ENCODE peak calls at places on chromosomes 4 and X, in seven cellular contexts. K, F, B, T, A, P and V are unnamed samples.
A peak's percentile ranks its signal among the peaks of the same experiment; 100 is the strongest.

GRCh38 chrX:15549189-15550012 is 48.8 kb downstream of the BMX start:
- DNase-seq in A (no peak), P (no peak), T (no peak), B (no peak), F (no peak), K (no peak), V (no peak)

GRCh38 chr4:5722328-5722727 is 11.3 kb downstream of the EVC start:
- DNase-seq in K (no peak), A (no peak), T (no peak), B (no peak), P (peak; percentile 70), F (peak; percentile 20), V (peak; percentile 72)

GRCh38 chr4:16897991-16898827 is at the start of gene LDB2:
- DNase-seq in F (peak; percentile 90), P (peak; percentile 88), K (no peak), T (peak; percentile 89), A (peak; percentile 77), B (peak; percentile 84), V (peak; percentile 81)

GRCh38 chrX:106707771-106708454 is 18.6 kb upstream of the RNF128 start:
- DNase-seq in B (no peak), A (no peak), T (no peak), P (peak; percentile 94), F (peak; percentile 90), K (no peak), V (peak; percentile 56)

GRCh38 chr4:14841801-14842748 is 160.2 kb upstream of the CPEB2 start:
- DNase-seq in P (no peak), T (no peak), F (peak; percentile 45), A (no peak), B (no peak), K (no peak), V (no peak)

GRCh38 chr4:1802151-1802715 is 9.1 kb downstream of the FGFR3 start:
- DNase-seq in F (peak; percentile 15), P (no peak), K (no peak), T (no peak), B (no peak), A (peak; percentile 82), V (peak; percentile 62)

GRCh38 chr4:88897180-88897579 is 159.8 kb downstream of the FAM13A start:
- DNase-seq in P (peak; percentile 19), A (no peak), K (no peak), F (no peak), T (no peak), B (no peak), V (no peak)

GRCh38 chr4:188109157-188109755 is at the start of gene TRIML2:
- DNase-seq in P (no peak), T (no peak), B (no peak), A (no peak), K (no peak), F (no peak), V (peak; percentile 33)

GRCh38 chr4:168793542-168793941 is 216.5 kb downstream of the CBR4 start:
- DNase-seq in K (no peak), F (no peak), P (no peak), A (no peak), B (no peak), T (no peak), V (no peak)

GRCh38 chrX:34332336-34332735 is 200.2 kb upstream of the FAM47A start:
- DNase-seq in T (no peak), F (no peak), A (no peak), P (no peak), B (peak; percentile 27), K (no peak), V (no peak)

GRCh38 chr4:168674077-168674747 is 177.4 kb downstream of the PALLD start:
- DNase-seq in P (peak; percentile 65), B (no peak), F (peak; percentile 49), A (no peak), T (no peak), K (no peak), V (peak; percentile 99)

GRCh38 chr4:157043131-157043530 is 32.8 kb upstream of the GLRB start:
- DNase-seq in A (no peak), B (peak; percentile 64), T (no peak), F (peak; percentile 18), P (peak; percentile 51), K (no peak), V (peak; percentile 38)

GRCh38 chr4:80500593-80500992 is 165.1 kb downstream of the CFAP299 start:
- DNase-seq in F (no peak), A (no peak), T (no peak), P (no peak), K (peak; percentile 27), B (no peak), V (no peak)

GRCh38 chr4:176883108-176883550 is 90.4 kb upstream of the VEGFC start:
- DNase-seq in A (no peak), T (no peak), P (peak; percentile 27), F (peak; percentile 17), K (no peak), B (no peak), V (peak; percentile 48)

GRCh38 chrX:3346436-3347329 is at the start of gene MXRA5:
- DNase-seq in F (peak; percentile 28), B (peak; percentile 74), A (no peak), P (peak; percentile 11), T (no peak), K (no peak), V (peak; percentile 46)

GRCh38 chr4:120446051-120446567 is 379.5 kb upstream of the MAD2L1 start:
- DNase-seq in B (no peak), A (no peak), T (no peak), P (no peak), F (no peak), K (no peak), V (peak; percentile 34)

GRCh38 chrX:71228063-71228642 is 5.1 kb downstream of the GJB1 start:
- DNase-seq in B (no peak), A (no peak), F (no peak), K (no peak), T (no peak), P (no peak), V (no peak)

GRCh38 chrX:71081348-71082148 is 13.4 kb upstream of the SNX12 start:
- DNase-seq in K (no peak), F (peak; percentile 62), P (peak; percentile 45), A (no peak), B (no peak), T (no peak), V (no peak)

GRCh38 chr4:96352051-96352517 is 512.2 kb downstream of the PDHA2 start:
- DNase-seq in A (no peak), P (no peak), F (no peak), K (no peak), B (peak; percentile 49), T (no peak), V (peak; percentile 10)

GRCh38 chr4:83454626-83455025 is 997 bp downstream of the HELQ start:
- DNase-seq in T (no peak), A (no peak), B (peak; percentile 4), K (no peak), F (peak; percentile 33), P (peak; percentile 8), V (peak; percentile 35)

GRCh38 chrX:3142259-3143042 is 101.2 kb downstream of the ARSF start:
- DNase-seq in B (no peak), T (no peak), F (no peak), P (no peak), K (no peak), A (no peak), V (no peak)

GRCh38 chrX:23079347-23079746 is 79.6 kb downstream of the DDX53 start:
- DNase-seq in P (no peak), T (no peak), F (no peak), B (no peak), A (no peak), K (no peak), V (no peak)
- TF ChIP-seq CTCF in P (no peak), T (no peak), F (no peak), B (no peak), A (no peak), K (no peak), V (no peak)

DNA sequence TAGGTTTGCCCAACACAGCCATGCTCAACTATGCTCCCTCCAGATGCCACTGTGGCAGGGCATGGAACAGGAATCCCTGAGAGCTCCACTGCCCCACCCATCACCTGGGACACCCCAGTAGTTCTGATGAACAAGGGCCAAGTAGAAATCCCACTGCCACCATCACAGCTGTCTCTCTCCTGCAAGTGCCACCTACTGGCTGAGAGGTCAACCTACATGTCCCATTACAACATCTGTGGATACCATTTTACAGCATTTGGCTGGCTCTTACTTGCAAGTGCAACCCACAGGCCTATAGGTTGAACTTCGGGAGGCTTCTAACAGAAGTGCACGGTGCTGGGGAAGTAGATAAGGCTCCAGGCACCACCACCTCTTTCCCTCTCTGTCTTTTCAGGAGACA is 142.5 kb downstream of the CXXC4 start:
- DNase-seq in F (no peak), B (peak; percentile 17), T (no peak), A (no peak), P (no peak), K (no peak), V (no peak)
- TF ChIP-seq CTCF in F (no peak), B (peak; percentile 45), T (no peak), A (no peak), P (no peak), K (no peak), V (no peak)

GRCh38 chrX:110588164-110588563 is 207.5 kb downstream of the CHRDL1 start:
- DNase-seq in A (no peak), F (no peak), P (no peak), K (no peak), B (no peak), T (no peak), V (no peak)
- TF ChIP-seq CTCF in A (no peak), F (no peak), P (no peak), K (no peak), B (no peak), T (no peak), V (no peak)

GRCh38 chrX:114166601-114167000 is 417.3 kb upstream of the HTR2C start:
- DNase-seq in K (no peak), B (no peak), T (no peak), P (no peak), F (no peak), A (no peak), V (no peak)

GRCh38 chrX:114165537-114165936 is 418.3 kb upstream of the HTR2C start:
- DNase-seq in P (no peak), T (no peak), F (no peak), K (no peak), A (no peak), B (no peak), V (no peak)

GRCh38 chrX:114162068-114162735 is 421.7 kb upstream of the HTR2C start:
- DNase-seq in A (no peak), B (peak; percentile 60), F (no peak), P (no peak), T (no peak), K (no peak), V (no peak)
- TF ChIP-seq CTCF in A (no peak), B (peak; percentile 65), F (no peak), P (no peak), T (no peak), K (no peak), V (no peak)